ENCODE peak calls at places on chromosomes 4 and X, in ten cellular contexts. M is testis, P is ovary, B is vagina, T is upper lobe of left lung, V is HepG2, K is H1, Y is suprapubic skin, A is gastrocnemius medialis, X is tibial nerve. W is an unnamed sample.

GRCh38 chrX:9665113-9665512 is 100.5 kb downstream of the GPR143 start:
- DNase-seq in X (no peak), K (no peak), V (no peak), B (no peak), T (no peak), Y (no peak), P (no peak), M (no peak), A (no peak), W (no peak)

GRCh38 chrX:118976599-118977340 is 2.4 kb downstream of the LONRF3 start:
- DNase-seq in B (no peak), T (peak; percentile 58), K (no peak), V (no peak), A (peak; percentile 50), Y (peak; percentile 76), M (peak; percentile 31), X (no peak), P (peak; percentile 53), W (no peak)

GRCh38 chr4:156190606-156191005 is 236.9 kb upstream of the CTSO start:
- DNase-seq in P (no peak), A (no peak), B (no peak), Y (no peak), T (no peak), V (no peak), M (no peak), K (no peak), X (no peak), W (no peak)

GRCh38 chr4:25030283-25031076 is at the start of gene LGI2:
- DNase-seq in K (no peak), A (no peak), X (no peak), M (peak; percentile 65), B (no peak), P (peak; percentile 72), Y (no peak), V (no peak), T (peak; percentile 37), W (peak; percentile 30)

GRCh38 chrX:24148118-24148517 is 1.4 kb upstream of the ZFX start:
- DNase-seq in P (no peak), X (no peak), A (no peak), T (no peak), K (no peak), B (no peak), Y (no peak), V (no peak), M (no peak), W (no peak)

GRCh38 chr4:21697583-21697982 is 251.0 kb downstream of the KCNIP4 start:
- DNase-seq in P (peak; percentile 20), V (no peak), A (no peak), K (peak; percentile 50), X (no peak), Y (no peak), M (peak; percentile 28), B (no peak), T (no peak), W (no peak)

GRCh38 chrX:1380672-1381233 is 11.2 kb downstream of the SLC25A6 start:
- DNase-seq in K (no peak), Y (no peak), V (no peak), A (peak; percentile 41), P (peak; percentile 30), T (no peak), M (peak; percentile 11), X (no peak), B (no peak), W (no peak)

GRCh38 chr4:80171251-80171650 is 26.1 kb upstream of the PRDM8 start:
- DNase-seq in M (no peak), V (no peak), K (no peak), X (no peak), A (no peak), B (no peak), T (no peak), P (no peak), Y (no peak), W (no peak)

GRCh38 chr4:68250151-68250930 is 4.8 kb upstream of the TMPRSS11B start:
- DNase-seq in M (no peak), V (no peak), X (no peak), K (no peak), B (no peak), Y (no peak), T (no peak), A (no peak), P (no peak), W (no peak)

GRCh38 chr4:141636771-141637460 is 533 bp downstream of the IL15 start:
- DNase-seq in B (no peak), A (peak; percentile 30), P (peak; percentile 22), K (peak; percentile 3), V (no peak), X (no peak), T (peak; percentile 34), Y (no peak), M (peak; percentile 18), W (peak; percentile 32)

DNA sequence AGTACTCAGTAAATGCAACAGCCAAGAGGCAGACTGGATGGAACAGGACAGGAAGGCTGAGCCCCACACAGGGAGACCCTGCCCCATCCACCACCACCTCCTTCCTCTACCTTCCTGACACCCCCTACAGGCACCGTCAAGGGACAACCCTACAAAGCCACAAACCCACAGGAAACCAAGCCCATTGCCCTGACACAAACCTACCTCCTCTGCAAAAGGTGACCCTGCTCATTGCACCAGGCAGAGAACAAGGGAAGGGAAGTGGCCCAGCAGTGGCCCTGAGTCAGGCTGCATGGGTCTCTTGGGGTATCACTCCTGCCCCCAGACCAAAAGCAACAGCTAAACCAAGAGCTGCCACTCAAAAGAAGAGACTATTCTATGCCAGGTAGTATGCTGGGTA is 21.0 kb downstream of the JAKMIP1 start:
- DNase-seq in M (no peak), T (no peak), K (no peak), P (no peak), B (no peak), A (no peak), Y (no peak), V (no peak), X (no peak), W (no peak)
- TF ChIP-seq POLR2A in M (no peak), T (no peak), K (no peak), P (no peak), B (no peak), A (no peak), Y (no peak), V (no peak), X (no peak), W (no peak)

GRCh38 chrX:16123222-16123786 is at the start of gene GRPR:
- DNase-seq in X (peak; percentile 77), Y (peak; percentile 78), K (peak; percentile 70), P (peak; percentile 41), A (peak; percentile 45), B (no peak), M (peak; percentile 89), T (peak; percentile 77), V (peak; percentile 35), W (no peak)
- TF ChIP-seq POLR2A in X (no peak), Y (no peak), K (no peak), P (no peak), A (no peak), B (no peak), M (no peak), T (no peak), V (no peak), W (no peak)

GRCh38 chr4:42561031-42561430 is 95.9 kb downstream of the ATP8A1 start:
- DNase-seq in X (no peak), A (no peak), M (no peak), T (no peak), V (no peak), K (no peak), P (no peak), B (no peak), Y (no peak), W (no peak)

GRCh38 chr4:42566835-42567234 is 90.1 kb downstream of the ATP8A1 start:
- DNase-seq in Y (no peak), A (no peak), M (no peak), B (no peak), P (no peak), K (no peak), V (no peak), X (no peak), T (no peak), W (no peak)

GRCh38 chr4:42560465-42560864 is 96.4 kb downstream of the ATP8A1 start:
- DNase-seq in M (no peak), T (no peak), A (no peak), B (no peak), K (no peak), V (no peak), P (no peak), Y (no peak), X (no peak), W (no peak)

GRCh38 chr4:42558156-42558555 is 98.7 kb downstream of the ATP8A1 start:
- DNase-seq in B (no peak), A (no peak), T (no peak), P (no peak), V (no peak), Y (no peak), X (no peak), M (no peak), K (no peak), W (no peak)

DNA sequence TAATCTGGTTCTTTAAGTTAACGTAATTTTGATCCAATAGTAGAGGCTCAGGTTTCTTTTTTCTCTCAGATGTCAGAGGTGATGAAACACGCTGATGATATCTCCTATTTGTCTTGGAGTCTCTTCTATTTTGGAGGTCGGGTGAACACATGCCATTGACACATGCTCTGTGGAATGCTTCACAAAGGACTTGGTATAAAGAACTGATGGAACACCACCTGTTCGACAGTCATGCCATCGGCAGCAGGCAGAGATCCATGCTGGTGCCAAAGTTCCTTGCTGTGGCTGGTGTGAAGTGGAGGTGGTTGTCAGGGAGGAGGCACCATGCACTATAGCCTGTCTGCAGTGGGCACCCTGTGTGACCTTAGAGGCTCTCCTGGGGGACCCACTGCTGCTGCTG is 94.9 kb downstream of the ATP8A1 start:
- DNase-seq in P (no peak), B (no peak), T (no peak), M (no peak), K (no peak), Y (no peak), V (no peak), A (peak; percentile 45), X (no peak), W (no peak)
- TF ChIP-seq POLR2A in P (no peak), B (no peak), T (no peak), M (no peak), K (no peak), Y (no peak), V (no peak), A (no peak), X (no peak), W (no peak)

GRCh38 chrX:71366674-71367256 is 608 bp downstream of the TAF1 start:
- DNase-seq in T (peak; percentile 24), P (no peak), M (peak; percentile 33), K (no peak), A (peak; percentile 14), X (no peak), V (no peak), B (no peak), Y (no peak), W (no peak)

GRCh38 chrX:71365876-71366673 is at the start of gene TAF1:
- DNase-seq in X (peak; percentile 89), V (peak; percentile 96), P (peak; percentile 87), B (peak; percentile 98), Y (peak; percentile 95), K (peak; percentile 75), T (peak; percentile 95), M (peak; percentile 96), A (peak; percentile 96), W (peak; percentile 51)

GRCh38 chrX:71364221-71364620 is 1.9 kb upstream of the TAF1 start:
- DNase-seq in T (no peak), V (no peak), P (no peak), K (no peak), M (no peak), A (no peak), B (no peak), Y (no peak), X (no peak), W (no peak)

GRCh38 chrX:71367396-71367795 is 1.2 kb downstream of the TAF1 start:
- DNase-seq in X (no peak), P (no peak), B (no peak), A (no peak), V (no peak), K (no peak), M (no peak), T (no peak), Y (no peak), W (no peak)

GRCh38 chrX:71365356-71365875 is 741 bp upstream of the TAF1 start:
- DNase-seq in B (no peak), T (no peak), Y (no peak), X (no peak), K (no peak), P (no peak), V (no peak), M (no peak), A (peak; percentile 11), W (no peak)
- TF ChIP-seq POLR2A in B (peak; percentile 71), T (peak; percentile 80), Y (no peak), X (no peak), K (peak; percentile 17), P (peak; percentile 73), V (no peak), M (no peak), A (no peak), W (peak; percentile 81)

W was measured in GM12891.